ENCODE peak calls at places on chromosomes 4 and X, in four cellular contexts. S is pulmonary artery endothelial cell; U is astrocyte of the spinal cord; E is activated naive CD4-positive, alpha-beta T cell. F is an unnamed sample.

GRCh38 chrX:38220024-38220935 is at the start of gene SRPX:
- DNase-seq in U (peak; percentile 53), S (no peak), E (no peak), F (peak; percentile 64)

GRCh38 chr4:39521253-39521908 is 5.9 kb downstream of the UGDH start:
- DNase-seq in U (peak; percentile 81), S (no peak), E (no peak), F (peak; percentile 77)

GRCh38 chr4:187541666-187542065 is 453.9 kb upstream of the ZFP42 start:
- DNase-seq in E (no peak), U (no peak), S (no peak), F (peak; percentile 95)

GRCh38 chr4:145179201-145179860 is 1.1 kb downstream of the OTUD4 start:
- DNase-seq in U (peak; percentile 62), S (no peak), E (peak; percentile 55), F (peak; percentile 56)

GRCh38 chrX:112473654-112474053 is 206.1 kb downstream of the LHFPL1 start:
- DNase-seq in E (no peak), U (no peak), S (no peak), F (no peak)

GRCh38 chr4:61211781-61212180 is 11.7 kb downstream of the ADGRL3 start:
- DNase-seq in U (no peak), E (no peak), S (no peak), F (no peak)

GRCh38 chr4:114277690-114278089 is 298.2 kb upstream of the ARSJ start:
- DNase-seq in S (no peak), U (peak; percentile 68), E (no peak), F (peak; percentile 92)

GRCh38 chrX:57380026-57380796 is 93.7 kb downstream of the FAAH2 start:
- DNase-seq in S (no peak), U (no peak), E (no peak), F (no peak)

GRCh38 chr4:83285022-83285387 is 407 bp upstream of the COQ2 start:
- DNase-seq in S (peak; percentile 17), U (peak; percentile 62), E (no peak), F (peak; percentile 62)